ENCODE peak calls at places on chromosome X, in nine cellular contexts. J, U, F, W, A, D, T, Y and L are unnamed samples.

GRCh38 chrX:40908857-40909475 is 173.6 kb upstream of the MED14 start:
- DNase-seq in J (peak), U (peak), F (peak), W (no peak), A (no peak), D (no peak), T (no peak), Y (no peak), L (no peak)

GRCh38 chrX:43612400-43612799 is 43.7 kb upstream of the MAOA start:
- DNase-seq in J (no peak), U (no peak), F (no peak), W (no peak), A (no peak), D (no peak), T (no peak), Y (no peak), L (no peak)

GRCh38 chrX:19291086-19291485 is 52.6 kb upstream of the PDHA1 start:
- DNase-seq in J (no peak), U (no peak), F (no peak), W (peak), A (no peak), D (no peak), T (no peak), Y (no peak), L (no peak)

GRCh38 chrX:17552251-17552650 is 177.3 kb downstream of the NHS start:
- DNase-seq in J (peak), U (peak), F (no peak), W (no peak), A (no peak), D (peak), T (no peak), Y (no peak), L (no peak)

GRCh38 chrX:69031971-69032391 is 133.3 kb downstream of the PJA1 start:
- DNase-seq in J (peak), U (peak), F (no peak), W (no peak), A (no peak), D (no peak), T (no peak), Y (no peak), L (no peak)

GRCh38 chrX:130680164-130681035 is 222.6 kb downstream of the ENOX2 start:
- DNase-seq in J (no peak), U (no peak), F (peak), W (no peak), A (no peak), D (peak), T (no peak), Y (no peak), L (no peak)

GRCh38 chrX:84865113-84865512 is 138.6 kb upstream of the APOOL start:
- DNase-seq in J (peak), U (peak), F (no peak), W (no peak), A (no peak), D (no peak), T (no peak), Y (no peak), L (peak)

GRCh38 chrX:24242649-24243556 is 71.0 kb downstream of the SUPT20HL2 start:
- DNase-seq in J (peak), U (no peak), F (peak), W (no peak), A (no peak), D (peak), T (peak), Y (peak), L (peak)

GRCh38 chrX:10110984-10111363 is 45.8 kb upstream of the CLCN4 start:
- DNase-seq in J (no peak), U (no peak), F (no peak), W (no peak), A (no peak), D (no peak), T (no peak), Y (no peak), L (no peak)

GRCh38 chrX:75156537-75156945 is 458 bp upstream of the ABCB7 start:
- DNase-seq in J (peak), U (no peak), F (no peak), W (no peak), A (no peak), D (peak), T (no peak), Y (no peak), L (no peak)

GRCh38 chrX:75155830-75156525 is at the start of gene ABCB7:
- DNase-seq in J (peak), U (peak), F (peak), W (peak), A (peak), D (peak), T (peak), Y (no peak), L (peak)

GRCh38 chrX:75155454-75155829 is 641 bp downstream of the ABCB7 start:
- DNase-seq in J (peak), U (peak), F (no peak), W (no peak), A (no peak), D (no peak), T (no peak), Y (no peak), L (no peak)

GRCh38 chrX:75151828-75152592 is 4.1 kb downstream of the ABCB7 start:
- DNase-seq in J (peak), U (no peak), F (no peak), W (no peak), A (no peak), D (no peak), T (no peak), Y (no peak), L (no peak)

DNA sequence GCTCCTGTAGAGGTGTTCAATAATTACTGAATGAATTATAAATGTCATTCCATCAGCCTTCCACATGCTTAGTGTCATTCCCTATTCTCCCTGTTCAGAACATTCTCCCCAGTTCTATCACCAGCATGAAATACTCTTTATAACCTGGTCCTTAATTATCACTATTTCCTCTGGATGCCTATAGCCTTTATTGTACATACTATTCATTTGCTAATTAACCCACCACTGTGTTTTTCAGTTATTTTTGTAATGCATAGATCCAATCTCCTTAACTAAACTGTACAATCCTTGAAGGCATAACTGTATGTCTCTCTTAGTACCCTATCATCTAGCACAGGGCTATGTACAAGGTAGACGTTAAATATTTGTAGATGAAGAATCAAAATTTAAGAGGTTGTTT is 1.2 kb downstream of the ABCB7 start:
- DNase-seq in J (no peak), U (no peak), F (no peak), W (no peak), A (no peak), D (no peak), T (no peak), Y (no peak), L (no peak)
- TF ChIP-seq CTCF in J (no peak), U (no peak), F (no peak), W (no peak), A (no peak), D (no peak), T (no peak), Y (no peak), L (no peak)

DNA sequence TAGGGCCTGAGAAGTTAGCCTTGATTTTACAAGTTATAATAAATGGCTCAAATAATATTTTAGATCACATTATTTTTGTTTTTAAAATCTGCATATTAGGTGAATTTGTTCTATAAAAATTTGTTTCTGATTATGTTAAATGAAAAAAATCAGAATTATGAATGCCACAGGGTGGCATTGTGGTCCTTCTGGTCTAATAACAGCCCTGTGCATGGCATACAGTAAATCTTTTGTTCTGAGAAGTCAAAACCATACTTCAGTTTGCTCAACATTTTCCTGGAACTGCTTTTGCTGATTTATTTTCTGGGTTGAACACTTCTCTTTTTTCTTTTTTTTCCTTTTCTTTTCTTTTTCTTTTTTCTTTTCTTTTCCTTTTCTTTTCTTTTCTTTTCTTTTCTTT is 101.0 kb upstream of the UBQLN2 start:
- DNase-seq in J (no peak), U (no peak), F (no peak), W (no peak), A (no peak), D (no peak), T (no peak), Y (no peak), L (no peak)
- TF ChIP-seq CTCF in J (no peak), U (no peak), F (no peak), W (no peak), A (no peak), D (no peak), T (no peak), Y (no peak), L (no peak)

GRCh38 chrX:49133759-49134158 is 10.2 kb upstream of the GPKOW start:
- DNase-seq in J (no peak), U (no peak), F (no peak), W (no peak), A (no peak), D (no peak), T (no peak), Y (no peak), L (no peak)

GRCh38 chrX:49139713-49140112 is 16.2 kb upstream of the GPKOW start:
- DNase-seq in J (no peak), U (no peak), F (no peak), W (no peak), A (no peak), D (no peak), T (no peak), Y (no peak), L (no peak)

DNA sequence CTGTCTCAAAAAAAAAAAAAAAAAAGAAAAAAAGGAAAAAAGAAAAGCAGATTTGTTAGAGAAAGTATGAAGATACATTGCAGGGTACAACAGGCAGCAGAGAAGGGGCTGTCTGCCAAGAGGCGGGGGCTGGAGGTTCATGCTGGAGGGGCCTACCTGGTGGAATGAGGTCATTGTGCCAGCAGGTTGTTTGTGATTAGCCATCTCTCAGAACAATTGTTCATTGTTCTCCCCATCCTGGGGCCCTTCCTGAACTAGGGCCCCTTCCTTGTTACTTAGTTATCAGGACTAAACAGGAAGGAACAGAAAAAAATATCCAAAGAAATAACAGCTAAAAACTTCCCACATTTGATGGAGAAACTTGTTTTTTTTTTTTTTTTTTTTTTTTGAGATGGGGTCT is 14.0 kb upstream of the GPKOW start:
- DNase-seq in J (no peak), U (no peak), F (no peak), W (no peak), A (no peak), D (no peak), T (peak), Y (no peak), L (no peak)
- TF ChIP-seq CTCF in J (no peak), U (no peak), F (no peak), W (no peak), A (no peak), D (no peak), T (no peak), Y (no peak), L (no peak)

GRCh38 chrX:139930923-139931645 is 1.8 kb downstream of the ATP11C start:
- DNase-seq in J (peak), U (peak), F (no peak), W (no peak), A (peak), D (no peak), T (peak), Y (no peak), L (peak)
- TF ChIP-seq CTCF in J (no peak), U (no peak), F (no peak), W (no peak), A (no peak), D (no peak), T (no peak), Y (no peak), L (no peak)

GRCh38 chrX:131763674-131764073 is 219.8 kb downstream of the OR13H1 start:
- DNase-seq in J (no peak), U (peak), F (peak), W (no peak), A (no peak), D (no peak), T (no peak), Y (peak), L (no peak)
- TF ChIP-seq CTCF in J (no peak), U (peak), F (peak), W (peak), A (no peak), D (no peak), T (no peak), Y (no peak), L (no peak)

GRCh38 chrX:47623540-47624027 is 3.9 kb upstream of the SYN1 start:
- DNase-seq in J (peak), U (no peak), F (peak), W (peak), A (peak), D (peak), T (peak), Y (no peak), L (peak)

GRCh38 chrX:47620303-47620685 is 637 bp upstream of the SYN1 start:
- DNase-seq in J (no peak), U (no peak), F (no peak), W (no peak), A (no peak), D (no peak), T (no peak), Y (no peak), L (no peak)

GRCh38 chrX:47618923-47619485 is 653 bp downstream of the SYN1 start:
- DNase-seq in J (no peak), U (no peak), F (no peak), W (no peak), A (no peak), D (no peak), T (no peak), Y (no peak), L (no peak)

GRCh38 chrX:47621851-47622250 is 2.2 kb upstream of the SYN1 start:
- DNase-seq in J (no peak), U (no peak), F (no peak), W (no peak), A (no peak), D (no peak), T (no peak), Y (no peak), L (no peak)

GRCh38 chrX:47619486-47620302 is at the start of gene SYN1:
- DNase-seq in J (peak), U (peak), F (no peak), W (peak), A (peak), D (peak), T (peak), Y (no peak), L (peak)
- TF ChIP-seq CTCF in J (no peak), U (no peak), F (no peak), W (peak), A (no peak), D (no peak), T (peak), Y (no peak), L (no peak)

GRCh38 chrX:30489323-30489722 is 88.2 kb downstream of the TASL start:
- DNase-seq in J (no peak), U (peak), F (no peak), W (no peak), A (no peak), D (no peak), T (no peak), Y (no peak), L (no peak)
- TF ChIP-seq CTCF in J (no peak), U (peak), F (no peak), W (peak), A (no peak), D (no peak), T (no peak), Y (no peak), L (no peak)

DNA sequence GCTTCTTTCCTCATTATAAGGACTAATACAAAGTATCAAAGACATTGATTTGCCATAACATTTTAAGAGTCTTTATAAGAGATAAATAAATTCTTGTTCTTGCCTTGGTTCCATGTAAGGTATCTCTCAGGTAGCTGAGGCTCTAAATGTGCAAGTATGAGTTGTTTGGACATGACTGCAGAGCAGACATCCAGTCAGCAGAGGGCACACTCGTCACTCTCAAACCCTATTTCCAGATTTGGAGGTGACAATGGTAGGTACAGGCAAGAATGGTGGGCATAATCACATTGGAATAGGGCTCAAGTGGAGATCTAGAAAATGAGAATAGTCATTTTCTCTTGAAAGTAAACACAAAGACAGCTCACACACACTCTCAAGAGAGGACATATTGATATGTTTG is 133.3 kb upstream of the ZIC3 start:
- DNase-seq in J (no peak), U (peak), F (no peak), W (peak), A (no peak), D (no peak), T (no peak), Y (no peak), L (no peak)
- TF ChIP-seq CTCF in J (peak), U (peak), F (no peak), W (peak), A (peak), D (no peak), T (no peak), Y (no peak), L (no peak)